ENCODE peak calls at places on chromosomes 6 and 20, in nine cellular contexts. F is heart left ventricle, C is GM12891, H is body of pancreas, O is uterus, M is adrenal gland, Y is NB4, E is upper lobe of left lung, P is A549. A is an unnamed sample.
A peak's percentile ranks its signal among the peaks of the same experiment; 100 is the strongest.

GRCh38 chr20:2805682-2806350 is 5.4 kb upstream of the CPXM1 start:
- DNase-seq in Y (no peak), C (no peak), M (no peak), O (no peak), E (peak; percentile 83), F (no peak), H (no peak), P (no peak), A (no peak)

GRCh38 chr6:44837741-44838140 is 450.2 kb downstream of the CDC5L start:
- DNase-seq in O (no peak), Y (no peak), E (no peak), H (no peak), P (no peak), C (no peak), M (no peak), F (no peak), A (no peak)

GRCh38 chr6:82246802-82247633 is 526 bp downstream of the IBTK start:
- DNase-seq in C (no peak), M (peak; percentile 70), O (no peak), H (peak; percentile 66), P (peak; percentile 40), Y (peak; percentile 77), E (peak; percentile 93), F (peak; percentile 64), A (peak; percentile 70)

GRCh38 chr20:45860573-45861011 is 3.2 kb downstream of the ZSWIM3 start:
- DNase-seq in O (no peak), F (no peak), P (no peak), E (no peak), H (no peak), Y (no peak), C (no peak), M (no peak), A (peak; percentile 3)

GRCh38 chr6:43242908-43243648 is at the start of gene TTBK1:
- DNase-seq in Y (no peak), F (no peak), O (no peak), P (no peak), C (no peak), H (no peak), M (no peak), E (peak; percentile 86), A (no peak)

GRCh38 chr6:29758761-29759160 is 35.5 kb downstream of the HLA-F start:
- DNase-seq in E (no peak), P (no peak), F (no peak), O (no peak), H (no peak), M (no peak), C (no peak), Y (no peak), A (no peak)

GRCh38 chr6:117137711-117138110 is 127.6 kb upstream of the VGLL2 start:
- DNase-seq in O (no peak), M (no peak), P (no peak), Y (no peak), H (no peak), C (no peak), F (no peak), E (no peak), A (no peak)

GRCh38 chr20:4708036-4708435 is 13.7 kb upstream of the PRND start:
- DNase-seq in E (no peak), F (no peak), C (no peak), P (no peak), Y (no peak), O (no peak), H (no peak), M (no peak), A (no peak)

GRCh38 chr6:79498842-79499241 is 38.4 kb downstream of the LCA5 start:
- DNase-seq in Y (no peak), C (no peak), O (no peak), M (no peak), P (no peak), F (no peak), E (no peak), H (no peak), A (no peak)

DNA sequence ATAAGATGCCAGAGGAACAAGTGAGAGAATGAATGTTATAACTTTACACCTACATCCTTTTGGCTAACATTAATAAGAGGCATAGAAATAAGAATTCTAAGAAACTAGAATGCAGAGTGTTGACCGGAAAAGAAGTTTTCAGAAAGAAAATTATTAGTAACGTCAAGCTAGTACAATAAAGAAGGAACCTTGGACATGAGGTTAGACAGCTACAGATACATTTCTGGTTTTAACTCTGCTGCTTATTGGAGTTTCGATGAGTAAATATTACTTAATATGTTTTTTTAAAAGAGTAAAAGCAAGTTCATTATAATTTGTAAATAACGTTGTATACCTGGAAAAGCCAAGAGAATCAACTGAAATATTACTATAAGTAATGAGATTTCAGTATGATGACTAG is 22.7 kb downstream of the TAB2 start:
- DNase-seq in C (no peak), Y (no peak), M (no peak), F (no peak), P (no peak), H (no peak), O (no peak), E (no peak), A (no peak)
- TF ChIP-seq POLR2A in C (no peak), Y (no peak), M (no peak), F (no peak), P (no peak), H (no peak), O (no peak), E (no peak), A (no peak)

GRCh38 chr6:70652216-70652615 is 15.5 kb upstream of the SMAP1 start:
- DNase-seq in O (no peak), Y (no peak), H (no peak), C (no peak), M (no peak), P (no peak), E (no peak), F (no peak), A (no peak)

DNA sequence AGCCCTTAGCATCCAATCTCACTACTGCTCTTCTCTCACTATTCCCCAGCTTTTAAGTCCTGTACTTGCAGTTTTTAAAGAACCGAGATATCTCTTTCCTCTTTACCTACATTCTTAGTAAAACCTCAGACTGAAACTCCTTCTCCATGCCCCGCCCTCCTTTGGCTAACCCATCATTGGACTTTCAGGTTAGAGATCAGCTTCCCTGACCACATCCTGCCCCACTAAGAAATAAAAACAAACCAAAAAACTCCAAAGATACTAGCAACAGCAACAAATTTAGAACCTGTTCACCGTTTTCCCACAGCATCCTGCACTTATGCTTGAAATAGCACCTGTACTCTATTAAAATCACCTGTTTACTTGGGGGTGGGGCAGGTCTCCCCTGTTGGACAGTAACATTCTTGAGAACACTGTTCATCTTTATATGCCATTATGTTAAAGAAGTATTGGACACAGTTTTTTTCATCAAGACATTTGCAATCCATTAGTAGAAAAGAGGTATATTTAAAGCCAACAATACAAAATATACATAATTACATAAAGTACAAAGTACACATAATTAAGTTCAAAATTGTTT is 16.3 kb upstream of the SMAP1 start:
- DNase-seq in P (no peak), Y (no peak), M (no peak), O (no peak), F (no peak), C (no peak), E (no peak), H (no peak), A (no peak)
- TF ChIP-seq POLR2A in P (no peak), Y (no peak), M (no peak), O (no peak), F (no peak), C (no peak), E (no peak), H (no peak), A (no peak)

GRCh38 chr6:63530984-63531383 is 41.3 kb upstream of the LOC128125822 start:
- DNase-seq in H (no peak), E (no peak), F (no peak), Y (no peak), P (no peak), M (no peak), O (no peak), C (no peak), A (no peak)

GRCh38 chr6:63526931-63527330 is 45.3 kb upstream of the LOC128125822 start:
- DNase-seq in H (no peak), F (no peak), C (no peak), P (no peak), Y (no peak), O (no peak), E (no peak), M (no peak), A (no peak)

GRCh38 chr6:63529498-63529897 is 42.8 kb upstream of the LOC128125822 start:
- DNase-seq in F (no peak), P (no peak), M (no peak), Y (no peak), O (no peak), C (no peak), H (no peak), E (no peak), A (no peak)

GRCh38 chr6:63525186-63525878 is 46.9 kb upstream of the LOC128125822 start:
- DNase-seq in C (no peak), P (no peak), M (no peak), H (no peak), Y (no peak), O (no peak), E (no peak), F (no peak), A (no peak)

DNA sequence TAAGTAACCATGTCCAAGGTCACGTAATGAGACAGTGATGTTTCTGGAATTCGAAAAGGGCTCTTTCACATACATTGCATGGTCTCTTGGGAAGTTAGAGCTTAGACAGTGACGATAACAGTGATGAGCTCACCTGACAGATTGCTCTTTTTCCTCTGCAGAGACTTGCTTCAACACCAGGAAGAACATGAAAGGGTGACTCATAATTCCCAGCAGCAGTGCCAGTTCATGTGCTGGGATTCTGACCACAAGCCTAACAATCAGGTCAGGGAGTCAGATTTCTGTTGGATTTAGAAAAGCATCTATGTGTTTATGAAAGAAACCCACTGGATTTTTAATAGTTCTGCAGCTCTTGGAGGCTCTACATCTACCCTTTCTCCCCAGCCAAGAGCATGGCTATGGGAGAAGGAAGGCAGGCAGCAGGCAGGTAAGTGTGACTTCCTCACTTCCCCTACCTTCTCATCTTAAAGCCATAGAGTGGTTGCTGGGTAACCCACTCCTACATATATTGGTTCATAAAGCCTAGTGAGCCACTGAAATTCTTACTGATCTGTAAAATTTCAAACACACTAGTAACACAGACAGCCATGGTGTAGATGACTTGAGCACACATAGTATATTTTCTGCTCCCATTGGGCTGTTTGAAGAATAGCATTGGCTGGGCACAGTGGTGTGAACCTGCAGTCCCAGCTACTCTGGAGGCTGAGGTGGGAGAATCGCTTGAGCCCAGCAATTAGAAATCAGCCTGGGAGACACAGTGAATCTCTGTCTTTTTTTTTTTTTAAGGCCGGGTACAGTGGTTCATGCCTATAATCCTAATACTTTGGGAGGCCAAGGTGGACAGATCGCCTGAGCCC is 44.4 kb upstream of the LOC128125822 start:
- DNase-seq in O (peak; percentile 63), H (peak; percentile 80), M (peak; percentile 94), P (peak; percentile 79), C (no peak), E (no peak), Y (no peak), F (no peak), A (peak; percentile 72)
- TF ChIP-seq POLR2A in O (no peak), H (no peak), M (no peak), P (no peak), C (no peak), E (no peak), Y (no peak), F (no peak), A (no peak)

DNA sequence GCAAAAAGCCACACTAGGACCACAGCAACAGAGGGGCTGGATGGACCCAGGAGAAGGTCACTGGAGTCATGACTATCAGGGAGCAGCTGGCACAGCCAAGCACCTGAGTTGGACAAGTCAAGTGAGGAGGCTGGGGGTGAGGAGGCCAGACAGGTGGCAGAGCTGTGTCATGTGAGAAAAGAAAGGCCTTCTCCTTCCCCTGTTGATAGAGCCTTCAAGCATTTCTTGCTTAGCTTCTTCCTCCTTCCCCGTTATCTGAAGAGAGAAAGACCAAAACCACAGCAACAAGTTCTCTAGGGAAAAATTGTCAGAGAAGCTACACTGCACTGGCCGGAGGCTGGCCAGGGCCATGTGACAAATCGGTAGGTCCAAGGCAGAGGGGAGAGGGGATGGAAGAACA is 202.2 kb upstream of the PRDM1 start:
- DNase-seq in H (no peak), P (no peak), E (no peak), F (no peak), O (no peak), Y (peak; percentile 58), C (no peak), M (no peak), A (no peak)
- TF ChIP-seq POLR2A in H (no peak), P (no peak), E (no peak), F (no peak), O (no peak), Y (no peak), C (no peak), M (no peak), A (no peak)